ENCODE peak calls at places on chromosomes 3 and 15, in four cellular contexts. B, U, Z and F are unnamed samples.

GRCh38 chr3:94305835-94306685 is 243.2 kb downstream of the NSUN3 start:
- DNase-seq in U (no peak), Z (no peak), B (no peak), F (no peak)

GRCh38 chr3:127722928-127723603 is 50.3 kb downstream of the ABTB1 start:
- DNase-seq in U (no peak), Z (peak), B (no peak), F (no peak)

GRCh38 chr3:14772533-14773138 is 46.1 kb upstream of the FGD5 start:
- DNase-seq in U (peak), B (peak), Z (no peak), F (no peak)

GRCh38 chr3:53194218-53195065 is 33.4 kb downstream of the PRKCD start:
- DNase-seq in U (no peak), B (no peak), Z (peak), F (peak)

GRCh38 chr3:182739619-182740018 is 53.7 kb upstream of the ATP11B start:
- DNase-seq in Z (no peak), U (no peak), B (no peak), F (no peak)

GRCh38 chr3:184229424-184230080 is at the start of gene VWA5B2:
- DNase-seq in Z (peak), U (peak), B (peak), F (no peak)

GRCh38 chr15:89858661-89859458 is 34.9 kb downstream of the AP3S2 start:
- DNase-seq in Z (no peak), U (no peak), B (no peak), F (no peak)

GRCh38 chr15:69750253-69750652 is 297.6 kb downstream of the RPLP1 start:
- DNase-seq in B (no peak), U (no peak), Z (no peak), F (no peak)

GRCh38 chr3:126261037-126261436 is 80.7 kb upstream of the ALDH1L1 start:
- DNase-seq in U (no peak), B (no peak), Z (peak), F (peak)

GRCh38 chr3:108180214-108180613 is 42.0 kb downstream of the IFT57 start:
- DNase-seq in U (no peak), B (no peak), Z (no peak), F (no peak)

GRCh38 chr3:23130406-23130805 is 72.7 kb upstream of the UBE2E2 start:
- DNase-seq in Z (no peak), U (no peak), B (no peak), F (no peak)

GRCh38 chr3:17158941-17159682 is 274.4 kb downstream of the PLCL2 start:
- DNase-seq in B (no peak), U (no peak), Z (no peak), F (no peak)